ENCODE peak calls at places on chromosome 18, in seven cellular contexts. B is endodermal cell, S is upper lobe of right lung, R is GM23338, G is K562, W is spleen, L is breast epithelium. D is an unnamed sample.

GRCh38 chr18:34929336-34929780 is 111.9 kb upstream of the MAPRE2 start:
- DNase-seq in B (no peak), S (no peak), R (no peak), G (peak; percentile 14), W (no peak), L (no peak), D (no peak)

GRCh38 chr18:68449292-68449691 is 265.6 kb downstream of the TMX3 start:
- DNase-seq in B (no peak), S (no peak), R (no peak), G (no peak), W (no peak), L (no peak), D (no peak)

GRCh38 chr18:79487198-79488165 is 91.8 kb downstream of the NFATC1 start:
- DNase-seq in B (no peak), S (peak; percentile 57), R (no peak), G (no peak), W (peak; percentile 73), L (no peak), D (no peak)

GRCh38 chr18:55856191-55856590 is 268.2 kb upstream of the TCF4 start:
- DNase-seq in B (peak; percentile 59), S (no peak), R (peak; percentile 84), G (no peak), W (no peak), L (peak; percentile 32), D (no peak)

GRCh38 chr18:54802178-54802577 is 26.1 kb upstream of the RAB27B start:
- DNase-seq in B (no peak), S (no peak), R (no peak), G (no peak), W (no peak), L (no peak), D (no peak)

GRCh38 chr18:48573632-48574293 is 34.9 kb downstream of the CTIF start:
- DNase-seq in B (peak; percentile 79), S (no peak), R (peak; percentile 35), G (peak; percentile 44), W (peak; percentile 61), L (no peak), D (no peak)

GRCh38 chr18:53560546-53560945 is 663.9 kb downstream of the MBD2 start:
- DNase-seq in B (no peak), S (no peak), R (no peak), G (no peak), W (no peak), L (no peak), D (no peak)

GRCh38 chr18:24773101-24773500 is 312.7 kb downstream of the HRH4 start:
- DNase-seq in B (no peak), S (no peak), R (no peak), G (no peak), W (no peak), L (no peak), D (no peak)

GRCh38 chr18:62751341-62751821 is 36.0 kb downstream of the PHLPP1 start:
- DNase-seq in B (peak; percentile 85), S (no peak), R (peak; percentile 88), G (no peak), W (no peak), L (no peak), D (no peak)

GRCh38 chr18:3652380-3653262 is 202.6 kb downstream of the TGIF1 start:
- DNase-seq in B (peak; percentile 66), S (no peak), R (no peak), G (peak; percentile 98), W (no peak), L (peak; percentile 34), D (peak; percentile 89)

GRCh38 chr18:78496095-78496494 is 483.5 kb upstream of the SALL3 start:
- DNase-seq in B (no peak), S (no peak), R (no peak), G (no peak), W (no peak), L (no peak), D (peak; percentile 64)

GRCh38 chr18:74549591-74550104 is 15.3 kb downstream of the CNDP1 start:
- DNase-seq in B (no peak), S (no peak), R (no peak), G (no peak), W (no peak), L (no peak), D (peak; percentile 1)

GRCh38 chr18:78893396-78894305 is 86.0 kb upstream of the SALL3 start:
- DNase-seq in B (no peak), S (no peak), R (no peak), G (no peak), W (peak; percentile 52), L (no peak), D (no peak)

GRCh38 chr18:74128114-74128513 is 19.5 kb downstream of the FBXO15 start:
- DNase-seq in B (no peak), S (no peak), R (no peak), G (no peak), W (no peak), L (no peak), D (no peak)

GRCh38 chr18:75350857-75351256 is 76.6 kb downstream of the SMIM21 start:
- DNase-seq in B (no peak), S (no peak), R (no peak), G (no peak), W (no peak), L (no peak), D (no peak)

GRCh38 chr18:57434536-57435494 is at the start of gene ONECUT2:
- DNase-seq in B (peak; percentile 99), S (peak; percentile 96), R (peak; percentile 98), G (peak; percentile 93), W (peak; percentile 88), L (peak; percentile 88), D (no peak)

GRCh38 chr18:12518326-12518725 is 110.6 kb downstream of the PRELID3A start:
- DNase-seq in B (no peak), S (no peak), R (no peak), G (no peak), W (no peak), L (no peak), D (no peak)

GRCh38 chr18:80171190-80171872 is 62.3 kb downstream of the ADNP2 start:
- DNase-seq in B (peak; percentile 88), S (peak; percentile 80), R (peak; percentile 70), G (peak; percentile 73), W (no peak), L (no peak), D (no peak)

GRCh38 chr18:34661464-34662087 is 48.5 kb upstream of the DTNA start:
- DNase-seq in B (peak; percentile 60), S (no peak), R (peak; percentile 87), G (peak; percentile 63), W (no peak), L (no peak), D (no peak)

GRCh38 chr18:37230762-37231161 is 334.8 kb downstream of the CELF4 start:
- DNase-seq in B (no peak), S (no peak), R (no peak), G (no peak), W (no peak), L (no peak), D (no peak)

GRCh38 chr18:62505669-62506494 is 16.9 kb upstream of the ZCCHC2 start:
- DNase-seq in B (no peak), S (no peak), R (no peak), G (no peak), W (peak; percentile 76), L (no peak), D (no peak)

GRCh38 chr18:67854340-67854739 is 337.8 kb upstream of the DSEL start:
- DNase-seq in B (no peak), S (no peak), R (no peak), G (no peak), W (no peak), L (no peak), D (no peak)

GRCh38 chr18:23193727-23194126 is 58.4 kb downstream of the CABLES1 start:
- DNase-seq in B (no peak), S (no peak), R (no peak), G (no peak), W (no peak), L (no peak), D (no peak)
- H3K27ac ChIP-seq in B (no peak overlapping the region), S (no peak overlapping the region), R (no peak overlapping the region), G (no peak overlapping the region), W (peak overlapping the region; percentile 50), L (peak overlapping the region; percentile 15), D (no peak overlapping the region)

GRCh38 chr18:41989508-41989907 is 34.5 kb downstream of the PIK3C3 start:
- DNase-seq in B (no peak), S (no peak), R (no peak), G (no peak), W (no peak), L (no peak), D (no peak)
- TF ChIP-seq CTCF in B (no peak), S (no peak), R (no peak), G (no peak), W (no peak), L (no peak), D (no peak)

GRCh38 chr18:71673954-71674353 is 870.2 kb downstream of the CBLN2 start:
- DNase-seq in B (no peak), S (no peak), R (no peak), G (no peak), W (no peak), L (no peak), D (no peak)

GRCh38 chr18:71673498-71673897 is 870.6 kb downstream of the CBLN2 start:
- DNase-seq in B (no peak), S (no peak), R (no peak), G (no peak), W (no peak), L (no peak), D (no peak)

GRCh38 chr18:71682591-71682990 is 861.6 kb downstream of the CBLN2 start:
- DNase-seq in B (no peak), S (no peak), R (no peak), G (no peak), W (no peak), L (no peak), D (no peak)

DNA sequence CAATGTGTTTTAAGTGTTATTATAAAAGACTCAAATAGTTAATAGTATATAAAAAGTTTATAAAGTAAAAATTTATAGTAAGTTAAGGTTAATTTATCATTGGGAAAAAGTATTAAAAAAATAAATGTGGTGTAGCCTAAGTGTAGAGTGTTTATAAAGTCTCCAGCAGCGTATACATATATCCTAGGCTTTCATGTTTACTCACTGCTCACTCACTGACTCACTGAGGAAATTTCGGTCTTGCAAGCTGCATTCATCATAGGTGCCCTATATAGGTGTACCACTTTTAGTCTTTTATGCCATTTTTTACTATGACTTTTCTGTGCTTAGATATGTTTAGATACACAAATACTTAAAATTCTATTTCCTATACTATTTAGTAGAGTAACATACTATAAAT is 866.0 kb downstream of the CBLN2 start:
- DNase-seq in B (no peak), S (no peak), R (no peak), G (no peak), W (no peak), L (no peak), D (no peak)
- H3K4me3 ChIP-seq in B (no peak overlapping the region), S (no peak overlapping the region), R (no peak overlapping the region), G (no peak overlapping the region), W (no peak overlapping the region), L (no peak overlapping the region), D (no peak overlapping the region)

GRCh38 chr18:22099925-22100324 is 69.5 kb upstream of the GATA6 start:
- DNase-seq in B (no peak), S (no peak), R (no peak), G (no peak), W (no peak), L (no peak), D (no peak)

GRCh38 chr18:22101731-22102130 is 67.7 kb upstream of the GATA6 start:
- DNase-seq in B (no peak), S (no peak), R (no peak), G (no peak), W (no peak), L (no peak), D (no peak)

GRCh38 chr18:22102948-22103663 is 66.3 kb upstream of the GATA6 start:
- DNase-seq in B (no peak), S (no peak), R (peak; percentile 32), G (no peak), W (no peak), L (no peak), D (no peak)

GRCh38 chr18:22094375-22094767 is 75.0 kb upstream of the GATA6 start:
- DNase-seq in B (no peak), S (no peak), R (no peak), G (peak; percentile 42), W (no peak), L (no peak), D (no peak)

GRCh38 chr18:22098563-22098989 is 70.8 kb upstream of the GATA6 start:
- DNase-seq in B (no peak), S (no peak), R (no peak), G (no peak), W (no peak), L (no peak), D (no peak)
- H3K27ac ChIP-seq in B (no peak overlapping the region), S (no peak overlapping the region), R (no peak overlapping the region), G (no peak overlapping the region), W (peak overlapping the region; percentile 40), L (no peak overlapping the region), D (no peak overlapping the region)